ENCODE peak calls at places on chromosomes 16 and 17, in five cellular contexts. One of them, this sample, is unnamed.

GRCh38 chr17:66255527-66255971 is 26.3 kb upstream of the APOH start:
- DNase-seq in psoas muscle: no peak
- DNase-seq in stimulated activated CD8-positive, alpha-beta memory T cell treated with anti-CD3 and anti-CD28 coated beads, Interleukin-12 subunit alpha, Interleukin-12 subunit beta, amount 100 ng/mL, for 4 hours: no peak
- DNase-seq in stimulated activated CD4-positive, alpha-beta T cell treated with anti-CD3 and anti-CD28 coated beads, Interleukin-1b, Interleukin-23, amount 100 ng/mL, for 1 hour: no peak
- DNase-seq in neural crest cell: no peak
- DNase-seq in this sample: no peak

GRCh38 chr16:85436636-85437160 is 176.4 kb upstream of the GSE1 start:
- DNase-seq in stimulated activated CD4-positive, alpha-beta T cell treated with anti-CD3 and anti-CD28 coated beads, Interleukin-1b, Interleukin-23, amount 100 ng/mL, for 1 hour: no peak
- DNase-seq in neural crest cell: peak
- DNase-seq in stimulated activated CD8-positive, alpha-beta memory T cell treated with anti-CD3 and anti-CD28 coated beads, Interleukin-12 subunit alpha, Interleukin-12 subunit beta, amount 100 ng/mL, for 4 hours: no peak
- DNase-seq in psoas muscle: no peak
- DNase-seq in this sample: no peak

GRCh38 chr17:42436401-42436800 is 13.3 kb upstream of the CAVIN1 start:
- DNase-seq in stimulated activated CD8-positive, alpha-beta memory T cell treated with anti-CD3 and anti-CD28 coated beads, Interleukin-12 subunit alpha, Interleukin-12 subunit beta, amount 100 ng/mL, for 4 hours: no peak
- DNase-seq in stimulated activated CD4-positive, alpha-beta T cell treated with anti-CD3 and anti-CD28 coated beads, Interleukin-1b, Interleukin-23, amount 100 ng/mL, for 1 hour: no peak
- DNase-seq in neural crest cell: no peak
- DNase-seq in psoas muscle: peak
- DNase-seq in this sample: no peak

GRCh38 chr17:82878545-82878944 is 38.7 kb upstream of the ZNF750 start:
- DNase-seq in psoas muscle: no peak
- DNase-seq in stimulated activated CD4-positive, alpha-beta T cell treated with anti-CD3 and anti-CD28 coated beads, Interleukin-1b, Interleukin-23, amount 100 ng/mL, for 1 hour: no peak
- DNase-seq in neural crest cell: no peak
- DNase-seq in stimulated activated CD8-positive, alpha-beta memory T cell treated with anti-CD3 and anti-CD28 coated beads, Interleukin-12 subunit alpha, Interleukin-12 subunit beta, amount 100 ng/mL, for 4 hours: no peak
- DNase-seq in this sample: no peak

GRCh38 chr16:81066700-81067099 is 10.3 kb downstream of the C16orf46 start:
- DNase-seq in psoas muscle: no peak
- DNase-seq in stimulated activated CD4-positive, alpha-beta T cell treated with anti-CD3 and anti-CD28 coated beads, Interleukin-1b, Interleukin-23, amount 100 ng/mL, for 1 hour: no peak
- DNase-seq in neural crest cell: no peak
- DNase-seq in stimulated activated CD8-positive, alpha-beta memory T cell treated with anti-CD3 and anti-CD28 coated beads, Interleukin-12 subunit alpha, Interleukin-12 subunit beta, amount 100 ng/mL, for 4 hours: no peak
- DNase-seq in this sample: no peak

GRCh38 chr16:57083469-57083868 is 8.9 kb upstream of the CPNE2 start:
- DNase-seq in stimulated activated CD4-positive, alpha-beta T cell treated with anti-CD3 and anti-CD28 coated beads, Interleukin-1b, Interleukin-23, amount 100 ng/mL, for 1 hour: no peak
- DNase-seq in neural crest cell: no peak
- DNase-seq in psoas muscle: no peak
- DNase-seq in stimulated activated CD8-positive, alpha-beta memory T cell treated with anti-CD3 and anti-CD28 coated beads, Interleukin-12 subunit alpha, Interleukin-12 subunit beta, amount 100 ng/mL, for 4 hours: no peak
- DNase-seq in this sample: no peak

GRCh38 chr16:64470916-64471315 is 650.9 kb downstream of the CDH11 start:
- DNase-seq in psoas muscle: no peak
- DNase-seq in neural crest cell: no peak
- DNase-seq in stimulated activated CD4-positive, alpha-beta T cell treated with anti-CD3 and anti-CD28 coated beads, Interleukin-1b, Interleukin-23, amount 100 ng/mL, for 1 hour: no peak
- DNase-seq in stimulated activated CD8-positive, alpha-beta memory T cell treated with anti-CD3 and anti-CD28 coated beads, Interleukin-12 subunit alpha, Interleukin-12 subunit beta, amount 100 ng/mL, for 4 hours: no peak
- DNase-seq in this sample: no peak

GRCh38 chr17:41171881-41172280 is 3.9 kb upstream of the KRTAP4-3 start:
- DNase-seq in psoas muscle: no peak
- DNase-seq in stimulated activated CD8-positive, alpha-beta memory T cell treated with anti-CD3 and anti-CD28 coated beads, Interleukin-12 subunit alpha, Interleukin-12 subunit beta, amount 100 ng/mL, for 4 hours: no peak
- DNase-seq in stimulated activated CD4-positive, alpha-beta T cell treated with anti-CD3 and anti-CD28 coated beads, Interleukin-1b, Interleukin-23, amount 100 ng/mL, for 1 hour: no peak
- DNase-seq in neural crest cell: no peak
- DNase-seq in this sample: no peak

GRCh38 chr17:65593870-65594584 is 32.6 kb upstream of the AXIN2 start:
- DNase-seq in stimulated activated CD8-positive, alpha-beta memory T cell treated with anti-CD3 and anti-CD28 coated beads, Interleukin-12 subunit alpha, Interleukin-12 subunit beta, amount 100 ng/mL, for 4 hours: no peak
- DNase-seq in psoas muscle: no peak
- DNase-seq in stimulated activated CD4-positive, alpha-beta T cell treated with anti-CD3 and anti-CD28 coated beads, Interleukin-1b, Interleukin-23, amount 100 ng/mL, for 1 hour: no peak
- DNase-seq in neural crest cell: no peak
- DNase-seq in this sample: no peak

GRCh38 chr17:2695243-2695960 is 16.2 kb downstream of the CLUH start:
- DNase-seq in psoas muscle: no peak
- DNase-seq in stimulated activated CD8-positive, alpha-beta memory T cell treated with anti-CD3 and anti-CD28 coated beads, Interleukin-12 subunit alpha, Interleukin-12 subunit beta, amount 100 ng/mL, for 4 hours: no peak
- DNase-seq in stimulated activated CD4-positive, alpha-beta T cell treated with anti-CD3 and anti-CD28 coated beads, Interleukin-1b, Interleukin-23, amount 100 ng/mL, for 1 hour: no peak
- DNase-seq in neural crest cell: no peak
- DNase-seq in this sample: no peak

GRCh38 chr17:68290268-68290954 is 516 bp downstream of the SLC16A6 start:
- DNase-seq in neural crest cell: no peak
- DNase-seq in stimulated activated CD8-positive, alpha-beta memory T cell treated with anti-CD3 and anti-CD28 coated beads, Interleukin-12 subunit alpha, Interleukin-12 subunit beta, amount 100 ng/mL, for 4 hours: peak
- DNase-seq in psoas muscle: peak
- DNase-seq in stimulated activated CD4-positive, alpha-beta T cell treated with anti-CD3 and anti-CD28 coated beads, Interleukin-1b, Interleukin-23, amount 100 ng/mL, for 1 hour: no peak
- DNase-seq in this sample: no peak

GRCh38 chr16:73730496-73731090 is 566.0 kb upstream of the PSMD7 start:
- DNase-seq in stimulated activated CD8-positive, alpha-beta memory T cell treated with anti-CD3 and anti-CD28 coated beads, Interleukin-12 subunit alpha, Interleukin-12 subunit beta, amount 100 ng/mL, for 4 hours: no peak
- DNase-seq in psoas muscle: no peak
- DNase-seq in stimulated activated CD4-positive, alpha-beta T cell treated with anti-CD3 and anti-CD28 coated beads, Interleukin-1b, Interleukin-23, amount 100 ng/mL, for 1 hour: no peak
- DNase-seq in neural crest cell: no peak
- DNase-seq in this sample: no peak

GRCh38 chr17:75394332-75394918 is 11.1 kb downstream of the GRB2 start:
- DNase-seq in neural crest cell: no peak
- DNase-seq in stimulated activated CD4-positive, alpha-beta T cell treated with anti-CD3 and anti-CD28 coated beads, Interleukin-1b, Interleukin-23, amount 100 ng/mL, for 1 hour: no peak
- DNase-seq in stimulated activated CD8-positive, alpha-beta memory T cell treated with anti-CD3 and anti-CD28 coated beads, Interleukin-12 subunit alpha, Interleukin-12 subunit beta, amount 100 ng/mL, for 4 hours: no peak
- DNase-seq in psoas muscle: no peak
- DNase-seq in this sample: no peak

GRCh38 chr17:17811381-17812210 is 25.2 kb downstream of the SREBF1 start:
- DNase-seq in stimulated activated CD8-positive, alpha-beta memory T cell treated with anti-CD3 and anti-CD28 coated beads, Interleukin-12 subunit alpha, Interleukin-12 subunit beta, amount 100 ng/mL, for 4 hours: no peak
- DNase-seq in psoas muscle: no peak
- DNase-seq in stimulated activated CD4-positive, alpha-beta T cell treated with anti-CD3 and anti-CD28 coated beads, Interleukin-1b, Interleukin-23, amount 100 ng/mL, for 1 hour: no peak
- DNase-seq in neural crest cell: no peak
- DNase-seq in this sample: no peak

GRCh38 chr17:17413821-17414220 is 63.0 kb upstream of the MED9 start:
- DNase-seq in stimulated activated CD8-positive, alpha-beta memory T cell treated with anti-CD3 and anti-CD28 coated beads, Interleukin-12 subunit alpha, Interleukin-12 subunit beta, amount 100 ng/mL, for 4 hours: no peak
- DNase-seq in neural crest cell: no peak
- DNase-seq in stimulated activated CD4-positive, alpha-beta T cell treated with anti-CD3 and anti-CD28 coated beads, Interleukin-1b, Interleukin-23, amount 100 ng/mL, for 1 hour: no peak
- DNase-seq in psoas muscle: no peak
- DNase-seq in this sample: no peak

GRCh38 chr16:31460582-31461002 is 1.3 kb downstream of the ARMC5 start:
- DNase-seq in neural crest cell: no peak
- DNase-seq in stimulated activated CD8-positive, alpha-beta memory T cell treated with anti-CD3 and anti-CD28 coated beads, Interleukin-12 subunit alpha, Interleukin-12 subunit beta, amount 100 ng/mL, for 4 hours: no peak
- DNase-seq in stimulated activated CD4-positive, alpha-beta T cell treated with anti-CD3 and anti-CD28 coated beads, Interleukin-1b, Interleukin-23, amount 100 ng/mL, for 1 hour: no peak
- DNase-seq in psoas muscle: no peak
- DNase-seq in this sample: no peak

GRCh38 chr17:79933863-79934652 is 94.8 kb upstream of the CBX4 start:
- DNase-seq in psoas muscle: peak
- DNase-seq in stimulated activated CD4-positive, alpha-beta T cell treated with anti-CD3 and anti-CD28 coated beads, Interleukin-1b, Interleukin-23, amount 100 ng/mL, for 1 hour: no peak
- DNase-seq in stimulated activated CD8-positive, alpha-beta memory T cell treated with anti-CD3 and anti-CD28 coated beads, Interleukin-12 subunit alpha, Interleukin-12 subunit beta, amount 100 ng/mL, for 4 hours: no peak
- DNase-seq in neural crest cell: no peak
- DNase-seq in this sample: no peak

GRCh38 chr16:68743664-68744063 is 6.6 kb downstream of the CDH1 start:
- DNase-seq in stimulated activated CD4-positive, alpha-beta T cell treated with anti-CD3 and anti-CD28 coated beads, Interleukin-1b, Interleukin-23, amount 100 ng/mL, for 1 hour: no peak
- DNase-seq in stimulated activated CD8-positive, alpha-beta memory T cell treated with anti-CD3 and anti-CD28 coated beads, Interleukin-12 subunit alpha, Interleukin-12 subunit beta, amount 100 ng/mL, for 4 hours: no peak
- DNase-seq in neural crest cell: no peak
- DNase-seq in psoas muscle: no peak
- DNase-seq in this sample: no peak

GRCh38 chr17:10130263-10130662 is 68.1 kb downstream of the GAS7 start:
- DNase-seq in stimulated activated CD8-positive, alpha-beta memory T cell treated with anti-CD3 and anti-CD28 coated beads, Interleukin-12 subunit alpha, Interleukin-12 subunit beta, amount 100 ng/mL, for 4 hours: no peak
- DNase-seq in psoas muscle: no peak
- DNase-seq in neural crest cell: no peak
- DNase-seq in stimulated activated CD4-positive, alpha-beta T cell treated with anti-CD3 and anti-CD28 coated beads, Interleukin-1b, Interleukin-23, amount 100 ng/mL, for 1 hour: no peak
- DNase-seq in this sample: no peak

GRCh38 chr16:85361441-85362118 is 249.3 kb upstream of the CIBAR2 start:
- DNase-seq in stimulated activated CD4-positive, alpha-beta T cell treated with anti-CD3 and anti-CD28 coated beads, Interleukin-1b, Interleukin-23, amount 100 ng/mL, for 1 hour: no peak
- DNase-seq in neural crest cell: no peak
- DNase-seq in psoas muscle: no peak
- DNase-seq in stimulated activated CD8-positive, alpha-beta memory T cell treated with anti-CD3 and anti-CD28 coated beads, Interleukin-12 subunit alpha, Interleukin-12 subunit beta, amount 100 ng/mL, for 4 hours: no peak
- DNase-seq in this sample: no peak

GRCh38 chr17:71349908-71350600 is 770.8 kb upstream of the SOX9 start:
- DNase-seq in stimulated activated CD8-positive, alpha-beta memory T cell treated with anti-CD3 and anti-CD28 coated beads, Interleukin-12 subunit alpha, Interleukin-12 subunit beta, amount 100 ng/mL, for 4 hours: no peak
- DNase-seq in neural crest cell: no peak
- DNase-seq in stimulated activated CD4-positive, alpha-beta T cell treated with anti-CD3 and anti-CD28 coated beads, Interleukin-1b, Interleukin-23, amount 100 ng/mL, for 1 hour: no peak
- DNase-seq in psoas muscle: no peak
- DNase-seq in this sample: no peak

GRCh38 chr17:38871247-38871991 is 1.6 kb downstream of the LASP1 start:
- DNase-seq in psoas muscle: peak
- DNase-seq in stimulated activated CD8-positive, alpha-beta memory T cell treated with anti-CD3 and anti-CD28 coated beads, Interleukin-12 subunit alpha, Interleukin-12 subunit beta, amount 100 ng/mL, for 4 hours: peak
- DNase-seq in neural crest cell: no peak
- DNase-seq in stimulated activated CD4-positive, alpha-beta T cell treated with anti-CD3 and anti-CD28 coated beads, Interleukin-1b, Interleukin-23, amount 100 ng/mL, for 1 hour: peak
- DNase-seq in this sample: peak

GRCh38 chr16:71882505-71883192 is 1.3 kb downstream of the ZNF821 start:
- DNase-seq in stimulated activated CD8-positive, alpha-beta memory T cell treated with anti-CD3 and anti-CD28 coated beads, Interleukin-12 subunit alpha, Interleukin-12 subunit beta, amount 100 ng/mL, for 4 hours: peak
- DNase-seq in neural crest cell: peak
- DNase-seq in stimulated activated CD4-positive, alpha-beta T cell treated with anti-CD3 and anti-CD28 coated beads, Interleukin-1b, Interleukin-23, amount 100 ng/mL, for 1 hour: peak
- DNase-seq in psoas muscle: no peak
- DNase-seq in this sample: peak

GRCh38 chr17:43308999-43309398 is 75.2 kb upstream of the RNU2-1 start:
- DNase-seq in stimulated activated CD4-positive, alpha-beta T cell treated with anti-CD3 and anti-CD28 coated beads, Interleukin-1b, Interleukin-23, amount 100 ng/mL, for 1 hour: no peak
- DNase-seq in psoas muscle: no peak
- DNase-seq in stimulated activated CD8-positive, alpha-beta memory T cell treated with anti-CD3 and anti-CD28 coated beads, Interleukin-12 subunit alpha, Interleukin-12 subunit beta, amount 100 ng/mL, for 4 hours: no peak
- DNase-seq in neural crest cell: no peak
- DNase-seq in this sample: no peak

GRCh38 chr16:85438981-85439639 is 174.0 kb upstream of the GSE1 start:
- DNase-seq in psoas muscle: no peak
- DNase-seq in stimulated activated CD4-positive, alpha-beta T cell treated with anti-CD3 and anti-CD28 coated beads, Interleukin-1b, Interleukin-23, amount 100 ng/mL, for 1 hour: no peak
- DNase-seq in neural crest cell: no peak
- DNase-seq in stimulated activated CD8-positive, alpha-beta memory T cell treated with anti-CD3 and anti-CD28 coated beads, Interleukin-12 subunit alpha, Interleukin-12 subunit beta, amount 100 ng/mL, for 4 hours: no peak
- DNase-seq in this sample: no peak

GRCh38 chr17:55587608-55588139 is 76.4 kb upstream of the SMIM36 start:
- DNase-seq in neural crest cell: no peak
- DNase-seq in stimulated activated CD8-positive, alpha-beta memory T cell treated with anti-CD3 and anti-CD28 coated beads, Interleukin-12 subunit alpha, Interleukin-12 subunit beta, amount 100 ng/mL, for 4 hours: no peak
- DNase-seq in stimulated activated CD4-positive, alpha-beta T cell treated with anti-CD3 and anti-CD28 coated beads, Interleukin-1b, Interleukin-23, amount 100 ng/mL, for 1 hour: no peak
- DNase-seq in psoas muscle: no peak
- DNase-seq in this sample: no peak

GRCh38 chr17:2395258-2396170 is 5.3 kb downstream of the MNT start:
- DNase-seq in psoas muscle: no peak
- DNase-seq in neural crest cell: no peak
- DNase-seq in stimulated activated CD8-positive, alpha-beta memory T cell treated with anti-CD3 and anti-CD28 coated beads, Interleukin-12 subunit alpha, Interleukin-12 subunit beta, amount 100 ng/mL, for 4 hours: no peak
- DNase-seq in stimulated activated CD4-positive, alpha-beta T cell treated with anti-CD3 and anti-CD28 coated beads, Interleukin-1b, Interleukin-23, amount 100 ng/mL, for 1 hour: no peak
- DNase-seq in this sample: no peak

GRCh38 chr17:38982858-38983746 is 15.9 kb upstream of the FBXO47 start:
- DNase-seq in psoas muscle: no peak
- DNase-seq in stimulated activated CD8-positive, alpha-beta memory T cell treated with anti-CD3 and anti-CD28 coated beads, Interleukin-12 subunit alpha, Interleukin-12 subunit beta, amount 100 ng/mL, for 4 hours: no peak
- DNase-seq in stimulated activated CD4-positive, alpha-beta T cell treated with anti-CD3 and anti-CD28 coated beads, Interleukin-1b, Interleukin-23, amount 100 ng/mL, for 1 hour: no peak
- DNase-seq in neural crest cell: peak
- DNase-seq in this sample: no peak

GRCh38 chr17:28812136-28812979 is 30.2 kb downstream of the FAM222B start:
- DNase-seq in stimulated activated CD4-positive, alpha-beta T cell treated with anti-CD3 and anti-CD28 coated beads, Interleukin-1b, Interleukin-23, amount 100 ng/mL, for 1 hour: peak
- DNase-seq in neural crest cell: peak
- DNase-seq in stimulated activated CD8-positive, alpha-beta memory T cell treated with anti-CD3 and anti-CD28 coated beads, Interleukin-12 subunit alpha, Interleukin-12 subunit beta, amount 100 ng/mL, for 4 hours: peak
- DNase-seq in psoas muscle: peak
- DNase-seq in this sample: peak

GRCh38 chr16:12319464-12320030 is 343.0 kb downstream of the SNX29 start:
- DNase-seq in neural crest cell: no peak
- DNase-seq in stimulated activated CD8-positive, alpha-beta memory T cell treated with anti-CD3 and anti-CD28 coated beads, Interleukin-12 subunit alpha, Interleukin-12 subunit beta, amount 100 ng/mL, for 4 hours: no peak
- DNase-seq in stimulated activated CD4-positive, alpha-beta T cell treated with anti-CD3 and anti-CD28 coated beads, Interleukin-1b, Interleukin-23, amount 100 ng/mL, for 1 hour: no peak
- DNase-seq in psoas muscle: no peak
- DNase-seq in this sample: no peak

GRCh38 chr17:33330877-33331276 is 37.8 kb upstream of the ASIC2 start:
- DNase-seq in psoas muscle: no peak
- DNase-seq in stimulated activated CD4-positive, alpha-beta T cell treated with anti-CD3 and anti-CD28 coated beads, Interleukin-1b, Interleukin-23, amount 100 ng/mL, for 1 hour: no peak
- DNase-seq in stimulated activated CD8-positive, alpha-beta memory T cell treated with anti-CD3 and anti-CD28 coated beads, Interleukin-12 subunit alpha, Interleukin-12 subunit beta, amount 100 ng/mL, for 4 hours: no peak
- DNase-seq in neural crest cell: no peak
- DNase-seq in this sample: no peak

GRCh38 chr17:60371818-60372510 is 20.0 kb downstream of the USP32 start:
- DNase-seq in neural crest cell: no peak
- DNase-seq in stimulated activated CD4-positive, alpha-beta T cell treated with anti-CD3 and anti-CD28 coated beads, Interleukin-1b, Interleukin-23, amount 100 ng/mL, for 1 hour: no peak
- DNase-seq in psoas muscle: no peak
- DNase-seq in stimulated activated CD8-positive, alpha-beta memory T cell treated with anti-CD3 and anti-CD28 coated beads, Interleukin-12 subunit alpha, Interleukin-12 subunit beta, amount 100 ng/mL, for 4 hours: no peak
- DNase-seq in this sample: no peak

GRCh38 chr16:68645494-68646388 is 631 bp downstream of the CDH3 start:
- DNase-seq in psoas muscle: no peak
- DNase-seq in stimulated activated CD8-positive, alpha-beta memory T cell treated with anti-CD3 and anti-CD28 coated beads, Interleukin-12 subunit alpha, Interleukin-12 subunit beta, amount 100 ng/mL, for 4 hours: no peak
- DNase-seq in stimulated activated CD4-positive, alpha-beta T cell treated with anti-CD3 and anti-CD28 coated beads, Interleukin-1b, Interleukin-23, amount 100 ng/mL, for 1 hour: no peak
- DNase-seq in neural crest cell: peak
- DNase-seq in this sample: no peak

GRCh38 chr17:16853661-16854320 is 118.1 kb downstream of the TNFRSF13B start:
- DNase-seq in stimulated activated CD8-positive, alpha-beta memory T cell treated with anti-CD3 and anti-CD28 coated beads, Interleukin-12 subunit alpha, Interleukin-12 subunit beta, amount 100 ng/mL, for 4 hours: no peak
- DNase-seq in neural crest cell: no peak
- DNase-seq in stimulated activated CD4-positive, alpha-beta T cell treated with anti-CD3 and anti-CD28 coated beads, Interleukin-1b, Interleukin-23, amount 100 ng/mL, for 1 hour: no peak
- DNase-seq in psoas muscle: no peak
- DNase-seq in this sample: no peak